ENCODE peak calls at places on chromosomes 1 and 21, in four cellular contexts. Z is A549, F is right lobe of liver, L is breast epithelium. V is an unnamed sample.

GRCh38 chr1:111603979-111604378 is 15.6 kb upstream of the RAP1A start:
- DNase-seq in F (no peak), L (no peak), Z (no peak), V (peak)

GRCh38 chr1:169697769-169698168 is 13.7 kb downstream of the SELL start:
- DNase-seq in L (no peak), F (no peak), Z (no peak), V (no peak)

GRCh38 chr1:43750083-43750482 is 42.7 kb downstream of the ST3GAL3 start:
- DNase-seq in L (no peak), F (no peak), Z (no peak), V (no peak)

GRCh38 chr1:177256153-177256814 is 85.5 kb downstream of the BRINP2 start:
- DNase-seq in L (peak), F (peak), Z (peak), V (peak)

GRCh38 chr1:227951624-227952373 is 4.1 kb upstream of the WNT9A start:
- DNase-seq in Z (no peak), L (no peak), F (no peak), V (no peak)

GRCh38 chr1:167169642-167170041 is 51.0 kb upstream of the POU2F1 start:
- DNase-seq in F (no peak), L (no peak), Z (no peak), V (no peak)

GRCh38 chr1:41639332-41639936 is 155.0 kb upstream of the EDN2 start:
- DNase-seq in Z (no peak), L (no peak), F (no peak), V (no peak)

GRCh38 chr1:213984387-213985180 is 3.2 kb upstream of the PROX1 start:
- DNase-seq in L (no peak), Z (no peak), F (no peak), V (no peak)

GRCh38 chr1:170692866-170693575 is 29.1 kb downstream of the PRRX1 start:
- DNase-seq in L (no peak), F (no peak), Z (no peak), V (no peak)

GRCh38 chr1:206935491-206936067 is 10.7 kb downstream of the PIGR start:
- DNase-seq in L (no peak), Z (peak), F (peak), V (no peak)

GRCh38 chr21:41737656-41738324 is 29.1 kb downstream of the RIPK4 start:
- DNase-seq in L (no peak), F (no peak), Z (peak), V (no peak)
- H3K27ac ChIP-seq in L (no peak), F (no peak), Z (no peak), V (no peak)

GRCh38 chr1:11948822-11949458 is 14.4 kb downstream of the PLOD1 start:
- DNase-seq in Z (peak), L (no peak), F (no peak), V (no peak)
- TF ChIP-seq POLR2A in Z (no peak), L (no peak), F (no peak), V (no peak)

DNA sequence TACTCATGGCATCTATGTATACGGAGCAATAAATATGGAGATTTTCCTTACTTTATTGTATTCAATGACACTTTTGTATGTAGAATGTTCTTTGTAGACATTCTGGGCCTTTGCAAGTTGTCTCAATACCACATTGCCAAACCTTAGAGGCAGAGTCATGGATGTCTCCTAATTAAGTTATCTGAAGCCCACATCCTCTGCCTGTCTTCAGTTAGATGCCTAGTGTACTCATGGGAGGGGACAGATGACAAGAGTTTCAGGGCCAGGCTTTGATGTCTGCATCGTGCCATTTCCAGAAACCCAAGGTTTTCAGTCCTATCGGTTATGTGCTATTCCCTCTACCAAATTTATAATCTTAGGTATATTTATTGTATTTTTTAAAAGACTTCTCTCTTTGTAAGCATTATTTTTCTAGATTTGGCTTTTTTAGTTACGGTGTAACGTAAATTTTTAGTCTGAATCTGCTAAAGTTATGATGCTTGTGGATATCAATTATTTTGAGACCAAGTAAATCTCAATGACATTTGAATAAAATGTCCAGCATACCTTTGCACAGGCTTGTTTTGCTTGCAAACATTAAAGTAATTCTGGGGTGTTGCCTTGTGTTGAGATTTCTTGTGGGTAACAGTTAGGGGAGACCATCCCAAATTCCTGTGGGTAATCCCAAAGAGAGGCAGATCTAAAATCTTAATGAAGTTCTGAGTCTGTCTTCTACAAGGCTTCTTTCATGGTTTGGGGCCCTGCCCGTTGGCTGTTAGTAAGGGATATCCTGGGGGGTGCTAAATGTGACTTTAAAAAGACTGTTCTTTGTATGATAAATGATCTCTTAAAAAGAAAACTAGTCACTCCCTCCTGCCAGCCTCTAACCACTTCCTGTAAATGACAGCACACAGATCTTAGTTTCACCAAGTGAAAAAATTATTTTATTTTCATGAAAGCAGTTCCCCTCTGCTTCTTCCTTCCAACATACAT is 8.0 kb upstream of the MACF1 start:
- DNase-seq in F (no peak), L (no peak), Z (no peak), V (no peak)
- H3K27ac ChIP-seq in F (no peak), L (peak), Z (peak), V (peak)

DNA sequence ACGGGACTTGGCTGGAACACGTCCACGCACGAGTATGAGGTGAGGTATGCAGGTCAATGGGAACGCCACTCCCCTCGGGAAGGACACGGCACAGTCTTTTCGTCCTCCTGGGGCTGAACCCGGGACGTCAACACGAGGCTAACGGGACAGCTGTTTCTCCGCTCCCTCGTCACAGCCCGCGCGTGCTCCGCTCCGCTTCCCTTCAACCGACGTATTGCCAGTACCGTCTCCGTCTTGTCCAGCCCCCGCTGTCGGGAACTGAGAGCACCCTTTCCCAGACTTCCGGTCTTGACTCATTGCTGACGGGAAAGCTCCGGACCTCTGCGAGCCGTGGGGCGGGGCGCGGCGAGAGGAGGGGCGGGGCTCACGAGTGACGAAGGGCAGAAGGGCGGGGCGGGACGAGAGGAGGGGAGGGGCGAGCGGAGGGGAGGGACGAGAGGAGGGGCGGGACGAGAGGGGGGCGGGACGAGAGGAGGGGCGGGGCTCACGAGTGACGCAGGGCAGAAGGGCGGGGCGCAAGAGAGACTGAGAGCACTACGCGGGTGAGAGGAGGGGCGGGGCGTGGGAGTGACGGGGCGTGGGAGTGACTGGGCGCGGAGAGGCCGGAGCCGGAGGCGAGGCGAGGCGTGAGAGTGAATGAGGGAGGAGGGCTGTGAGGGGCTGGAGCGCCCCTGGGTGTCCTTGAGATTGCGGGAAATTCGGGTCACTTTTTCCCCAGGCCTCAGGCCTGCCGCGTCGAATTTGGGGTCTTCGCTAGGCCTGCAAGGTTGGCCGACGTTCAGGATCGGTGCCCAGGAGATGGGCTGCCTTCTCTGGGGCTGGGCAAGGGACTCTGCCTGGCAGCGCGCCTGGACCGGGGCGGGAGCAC is 22.2 kb upstream of the CFAP126 start:
- DNase-seq in Z (peak), F (peak), L (peak), V (peak)
- TF ChIP-seq POLR2A in Z (peak), F (peak), L (peak), V (peak)

GRCh38 chr1:18927082-18927653 is 24.8 kb upstream of the ALDH4A1 start:
- DNase-seq in F (no peak), L (no peak), Z (no peak), V (no peak)

GRCh38 chr1:18928406-18928805 is 26.1 kb upstream of the ALDH4A1 start:
- DNase-seq in F (no peak), Z (no peak), L (no peak), V (no peak)

GRCh38 chr1:18928985-18929384 is 26.6 kb upstream of the ALDH4A1 start:
- DNase-seq in L (no peak), F (no peak), Z (no peak), V (no peak)

GRCh38 chr1:18927654-18928272 is 25.4 kb upstream of the ALDH4A1 start:
- DNase-seq in L (no peak), F (no peak), Z (no peak), V (no peak)

DNA sequence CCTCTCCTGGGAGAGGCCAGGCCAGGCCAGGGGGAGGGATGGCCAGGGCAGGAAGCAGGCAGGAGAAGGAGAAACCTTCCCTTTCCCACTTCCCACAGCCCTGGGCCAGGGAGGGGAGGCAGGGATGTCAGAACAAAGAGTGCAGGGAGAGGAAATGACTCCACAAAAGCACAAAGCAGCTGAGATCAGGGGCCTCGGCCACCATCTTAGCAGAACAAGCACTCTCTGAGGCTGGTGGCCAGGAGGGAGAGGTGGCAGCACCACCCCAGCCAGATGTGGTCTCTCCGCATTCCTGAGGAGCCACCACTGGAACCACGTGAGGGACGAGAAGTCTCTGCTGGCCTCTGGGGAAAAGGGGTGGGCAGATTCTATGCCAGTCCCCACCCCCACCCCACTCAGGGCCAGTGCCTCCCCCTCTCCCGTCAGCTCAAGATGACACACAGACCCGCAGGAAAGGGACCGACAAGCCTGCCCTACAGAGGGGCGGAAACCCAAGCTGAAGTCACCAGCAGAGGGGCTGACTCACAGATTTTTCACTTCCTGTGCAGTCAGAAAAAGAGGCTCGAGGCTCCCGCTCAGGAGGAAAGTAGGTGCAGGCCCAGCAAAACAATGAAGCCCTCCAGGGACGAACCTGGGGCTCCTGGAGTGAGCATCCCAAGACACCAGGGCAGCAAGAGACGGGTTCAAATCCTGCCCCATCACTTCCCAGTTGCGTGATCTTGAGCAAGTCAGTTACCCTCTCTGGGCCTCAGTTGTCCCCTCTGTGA is 24.1 kb upstream of the ALDH4A1 start:
- DNase-seq in L (peak), Z (peak), F (peak), V (peak)
- H3K27ac ChIP-seq in L (peak), Z (peak), F (peak), V (peak)

DNA sequence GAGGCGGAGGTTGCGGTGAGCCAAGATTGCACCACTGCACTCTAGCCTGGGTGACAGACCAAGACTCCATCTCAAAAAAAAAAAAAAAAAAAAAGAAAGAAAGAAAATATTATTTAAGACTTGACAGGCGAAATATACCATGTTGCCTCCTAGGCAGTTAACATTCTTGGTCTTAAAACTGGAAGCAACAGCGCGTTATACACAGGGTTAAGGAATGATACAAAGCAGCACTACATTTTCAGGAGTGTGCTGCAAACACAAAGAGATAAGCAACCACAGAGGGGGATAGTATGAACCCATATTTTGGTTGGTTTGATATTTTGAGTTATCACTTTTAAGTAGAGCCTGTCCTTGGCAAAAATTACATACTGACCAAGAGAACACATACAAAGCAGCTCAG is 25.1 kb downstream of the USP24 start:
- DNase-seq in F (no peak), Z (no peak), L (no peak), V (no peak)
- TF ChIP-seq POLR2A in F (no peak), Z (no peak), L (no peak), V (no peak)

GRCh38 chr1:61642475-61643232 is 82.3 kb downstream of the TM2D1 start:
- DNase-seq in Z (no peak), F (no peak), L (peak), V (no peak)

GRCh38 chr1:61640531-61641125 is 84.3 kb downstream of the TM2D1 start:
- DNase-seq in F (no peak), Z (no peak), L (no peak), V (no peak)

GRCh38 chr1:61641578-61642336 is 83.2 kb downstream of the TM2D1 start:
- DNase-seq in L (peak), Z (peak), F (peak), V (peak)

GRCh38 chr1:61639937-61640336 is 85.0 kb downstream of the TM2D1 start:
- DNase-seq in L (no peak), Z (no peak), F (no peak), V (no peak)

GRCh38 chr1:61641171-61641570 is 83.8 kb downstream of the TM2D1 start:
- DNase-seq in L (no peak), F (no peak), Z (no peak), V (no peak)
- H3K27ac ChIP-seq in L (peak), F (peak), Z (no peak), V (peak)

DNA sequence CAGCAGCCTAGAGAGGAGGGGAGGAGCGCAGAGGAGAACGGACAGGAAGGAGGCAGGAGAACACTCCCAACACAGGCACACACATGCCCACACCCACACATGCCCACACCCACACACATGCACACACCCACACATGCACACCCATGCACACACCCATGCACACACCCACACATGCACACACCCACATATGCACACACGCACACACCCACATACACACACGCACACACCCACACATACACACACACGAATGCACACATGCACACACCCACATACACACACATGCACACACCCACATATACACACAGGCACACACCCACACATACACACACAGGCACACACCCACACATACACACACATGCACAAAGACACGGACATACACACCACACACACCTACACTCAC is 7.0 kb downstream of the SUMO3 start:
- DNase-seq in F (no peak), Z (no peak), L (no peak), V (no peak)
- TF ChIP-seq POLR2A in F (no peak), Z (no peak), L (no peak), V (no peak)

V was measured in heart left ventricle.